ENCODE peak calls at places on chromosome 19, in seven cellular contexts. Q is K562, O is HEK293T, P is WTC11, W is GM12878, V is HCT116, E is H1. U is an unnamed sample.

GRCh38 chr19:47377208-47377701 is 28.1 kb downstream of the DHX34 start:
- DNase-seq in Q (peak), O (no peak), P (no peak), W (no peak), V (no peak), E (no peak), U (no peak)

GRCh38 chr19:2168619-2169424 is 5.1 kb downstream of the DOT1L start:
- DNase-seq in Q (peak), O (peak), P (no peak), W (peak), V (peak), E (no peak), U (peak)

GRCh38 chr19:27745978-27746542 is 1466.9 kb downstream of the UQCRFS1 start:
- DNase-seq in Q (no peak), O (no peak), P (no peak), W (no peak), V (no peak), E (peak), U (no peak)

GRCh38 chr19:38838208-38838985 is 6.8 kb upstream of the ECH1 start:
- DNase-seq in Q (peak), O (no peak), P (no peak), W (no peak), V (peak), E (no peak), U (no peak)

GRCh38 chr19:55258828-55259539 is at the start of gene PPP6R1:
- DNase-seq in Q (peak), O (peak), P (peak), W (peak), V (peak), E (peak), U (peak)

GRCh38 chr19:55809381-55810058 is 22.3 kb downstream of the NLRP11 start:
- DNase-seq in Q (peak), O (peak), P (peak), W (no peak), V (peak), E (peak), U (peak)

GRCh38 chr19:47381653-47382279 is 32.7 kb downstream of the DHX34 start:
- DNase-seq in Q (no peak), O (no peak), P (no peak), W (no peak), V (no peak), E (no peak), U (no peak)

GRCh38 chr19:49231389-49231788 is 73.8 kb downstream of the TRPM4 start:
- DNase-seq in Q (no peak), O (no peak), P (no peak), W (peak), V (no peak), E (no peak), U (no peak)

GRCh38 chr19:58228584-58229254 is at the start of gene ZNF544:
- DNase-seq in Q (peak), O (no peak), P (peak), W (peak), V (peak), E (peak), U (peak)

GRCh38 chr19:51690359-51691121 is 2.6 kb upstream of the SPACA6 start:
- DNase-seq in Q (peak), O (peak), P (peak), W (no peak), V (no peak), E (peak), U (no peak)

GRCh38 chr19:1841209-1841924 is 6.9 kb downstream of the REXO1 start:
- DNase-seq in Q (no peak), O (no peak), P (no peak), W (no peak), V (no peak), E (no peak), U (no peak)

GRCh38 chr19:51652266-51652665 is 5.6 kb upstream of the SIGLEC14 start:
- DNase-seq in Q (no peak), O (no peak), P (no peak), W (no peak), V (no peak), E (no peak), U (no peak)

GRCh38 chr19:29715695-29716581 is 877 bp upstream of the C19orf12 start:
- DNase-seq in Q (no peak), O (no peak), P (no peak), W (no peak), V (no peak), E (no peak), U (peak)

GRCh38 chr19:7254590-7254989 is 39.6 kb downstream of the INSR start:
- DNase-seq in Q (no peak), O (no peak), P (no peak), W (no peak), V (no peak), E (no peak), U (no peak)

GRCh38 chr19:38458991-38459390 is 25.5 kb downstream of the RYR1 start:
- DNase-seq in Q (no peak), O (no peak), P (no peak), W (no peak), V (no peak), E (no peak), U (no peak)

GRCh38 chr19:14089662-14090508 is 666 bp downstream of the SAMD1 start:
- DNase-seq in Q (peak), O (peak), P (peak), W (no peak), V (no peak), E (peak), U (no peak)

GRCh38 chr19:34320277-34320676 is 44.7 kb upstream of the GPI start:
- DNase-seq in Q (no peak), O (no peak), P (no peak), W (no peak), V (no peak), E (no peak), U (no peak)

GRCh38 chr19:40601061-40601973 is at the start of gene LTBP4:
- DNase-seq in Q (peak), O (no peak), P (no peak), W (no peak), V (no peak), E (no peak), U (no peak)

DNA sequence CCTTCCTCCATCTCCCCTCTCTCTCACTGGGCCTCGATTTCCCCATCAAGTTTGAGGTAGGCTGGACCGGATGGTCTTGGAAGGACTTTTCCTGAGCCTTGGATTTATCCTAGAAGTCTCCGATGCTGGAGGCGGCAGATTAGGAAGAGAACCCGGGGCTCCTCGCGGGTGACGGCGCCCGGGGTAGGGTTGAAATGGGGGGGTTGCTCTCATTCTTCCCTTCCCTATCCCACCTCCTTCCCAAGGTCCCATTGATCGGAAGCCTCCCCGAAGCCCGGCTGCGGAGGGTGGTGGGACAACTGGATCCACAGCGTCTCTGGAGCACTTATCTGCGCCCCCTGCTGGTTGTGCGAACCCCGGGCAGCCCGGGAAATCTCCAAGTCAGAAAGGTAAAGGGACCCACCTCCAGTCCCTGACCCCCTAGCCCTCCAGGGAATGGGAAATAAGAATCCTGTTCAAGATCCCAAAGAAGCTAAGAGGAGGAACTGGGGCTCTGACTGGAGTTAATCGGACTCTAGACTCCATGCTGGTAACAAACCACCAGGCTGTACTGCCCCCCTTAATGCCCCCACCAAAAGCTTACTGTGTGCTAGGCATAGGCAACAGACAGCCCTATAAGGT is 812 bp downstream of the QPCTL start:
- DNase-seq in Q (peak), O (peak), P (peak), W (no peak), V (no peak), E (peak), U (peak)
- TF ChIP-seq SP1 in Q (no peak), O (no peak), P (no peak), W (no peak), V (no peak), E (no peak), U (no peak)

DNA sequence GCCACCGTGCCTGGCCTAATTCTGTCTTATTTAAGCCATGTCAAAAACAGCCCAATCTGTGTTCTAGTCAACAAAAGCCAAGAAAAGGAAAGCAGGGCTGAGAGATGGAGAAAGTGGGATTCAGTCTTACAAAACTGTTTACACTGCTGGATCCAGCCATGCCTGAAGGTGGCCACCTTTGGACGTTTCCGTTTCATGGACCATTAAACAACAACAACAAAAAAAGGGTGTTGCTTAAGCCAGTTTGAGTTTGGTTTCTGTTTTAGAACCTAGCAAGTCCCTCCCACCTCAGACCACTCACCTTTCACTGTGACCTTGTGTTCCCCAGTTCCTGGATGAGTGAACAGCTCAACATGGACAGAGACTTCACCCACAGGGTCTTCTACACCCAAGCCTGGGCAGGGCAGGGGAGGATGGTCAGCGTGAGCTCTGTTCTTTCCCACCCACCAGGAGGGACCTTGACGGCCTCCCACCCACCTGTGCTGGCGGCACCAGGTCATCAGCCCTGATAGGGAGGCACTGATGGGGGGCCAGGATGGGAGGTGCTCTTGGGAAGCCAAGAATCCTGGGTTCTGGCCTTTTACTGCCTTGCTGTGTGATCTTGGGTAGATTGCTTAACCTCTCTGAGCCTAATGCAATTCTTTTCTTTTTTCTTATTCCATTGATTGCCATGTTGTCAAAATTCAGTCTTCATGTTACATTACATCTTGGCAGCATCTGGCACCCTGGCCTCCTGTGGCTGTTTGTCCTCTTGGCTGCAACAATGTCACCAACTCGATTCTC is 56.2 kb downstream of the COLGALT1 start:
- DNase-seq in Q (no peak), O (no peak), P (no peak), W (no peak), V (no peak), E (no peak), U (no peak)
- TF ChIP-seq SP1 in Q (no peak), O (no peak), P (no peak), W (no peak), V (no peak), E (no peak), U (no peak)

GRCh38 chr19:45396389-45397260 is 8.2 kb downstream of the PPP1R13L start:
- DNase-seq in Q (peak), O (no peak), P (peak), W (no peak), V (no peak), E (peak), U (no peak)

GRCh38 chr19:45403272-45403671 is 1.6 kb downstream of the PPP1R13L start:
- DNase-seq in Q (no peak), O (no peak), P (no peak), W (no peak), V (no peak), E (no peak), U (no peak)

GRCh38 chr19:45401815-45402468 is 2.9 kb downstream of the PPP1R13L start:
- DNase-seq in Q (no peak), O (no peak), P (no peak), W (no peak), V (no peak), E (no peak), U (no peak)

GRCh38 chr19:45402469-45403070 is 2.3 kb downstream of the PPP1R13L start:
- DNase-seq in Q (peak), O (peak), P (peak), W (no peak), V (no peak), E (peak), U (no peak)

GRCh38 chr19:45400192-45400591 is 4.7 kb downstream of the PPP1R13L start:
- DNase-seq in Q (no peak), O (no peak), P (no peak), W (no peak), V (no peak), E (no peak), U (no peak)
- TF ChIP-seq SP1 in Q (no peak), O (no peak), P (no peak), W (no peak), V (no peak), E (no peak), U (no peak)

GRCh38 chr19:16001481-16002312 is 52.9 kb downstream of the OR10H4 start:
- DNase-seq in Q (no peak), O (no peak), P (no peak), W (peak), V (no peak), E (no peak), U (peak)
- TF ChIP-seq SP1 in Q (no peak), O (no peak), P (no peak), W (no peak), V (no peak), E (no peak), U (no peak)

DNA sequence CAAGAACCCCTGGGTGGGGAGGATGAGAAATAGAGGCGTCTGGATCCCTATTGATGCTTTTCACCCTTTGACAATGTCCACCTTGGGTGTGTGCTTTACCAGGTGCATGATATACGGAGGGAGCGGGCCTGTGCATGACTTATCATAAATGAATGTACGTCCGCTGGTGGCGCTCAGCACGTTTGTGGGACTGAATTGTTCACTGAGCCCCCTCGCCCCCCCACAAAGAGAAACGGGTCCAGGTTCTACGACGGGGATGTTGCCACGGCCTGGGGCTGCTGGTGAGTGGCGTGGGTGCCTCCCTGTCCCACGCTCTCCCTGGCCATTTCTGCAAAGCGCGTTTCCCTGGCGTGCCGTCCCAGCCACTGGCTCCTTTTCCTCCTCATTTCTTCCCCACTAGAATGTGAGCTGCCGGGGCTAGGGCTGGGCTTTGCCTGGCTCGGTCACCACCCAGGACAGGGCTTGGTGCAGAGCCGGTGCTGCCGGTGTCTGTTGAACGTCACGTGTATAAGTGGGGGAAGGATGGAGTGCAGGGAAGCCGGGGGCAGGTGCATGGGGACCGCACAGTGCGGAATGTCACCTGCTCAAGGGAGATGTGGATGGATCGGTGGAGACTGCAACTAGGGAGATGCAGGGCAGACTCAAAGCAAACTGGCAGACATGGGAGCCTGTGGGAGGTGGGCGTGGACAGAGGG is 21.6 kb downstream of the LRRC4B start:
- DNase-seq in Q (no peak), O (no peak), P (no peak), W (no peak), V (no peak), E (no peak), U (no peak)
- TF ChIP-seq SP1 in Q (no peak), O (no peak), P (no peak), W (no peak), V (no peak), E (no peak), U (no peak)

DNA sequence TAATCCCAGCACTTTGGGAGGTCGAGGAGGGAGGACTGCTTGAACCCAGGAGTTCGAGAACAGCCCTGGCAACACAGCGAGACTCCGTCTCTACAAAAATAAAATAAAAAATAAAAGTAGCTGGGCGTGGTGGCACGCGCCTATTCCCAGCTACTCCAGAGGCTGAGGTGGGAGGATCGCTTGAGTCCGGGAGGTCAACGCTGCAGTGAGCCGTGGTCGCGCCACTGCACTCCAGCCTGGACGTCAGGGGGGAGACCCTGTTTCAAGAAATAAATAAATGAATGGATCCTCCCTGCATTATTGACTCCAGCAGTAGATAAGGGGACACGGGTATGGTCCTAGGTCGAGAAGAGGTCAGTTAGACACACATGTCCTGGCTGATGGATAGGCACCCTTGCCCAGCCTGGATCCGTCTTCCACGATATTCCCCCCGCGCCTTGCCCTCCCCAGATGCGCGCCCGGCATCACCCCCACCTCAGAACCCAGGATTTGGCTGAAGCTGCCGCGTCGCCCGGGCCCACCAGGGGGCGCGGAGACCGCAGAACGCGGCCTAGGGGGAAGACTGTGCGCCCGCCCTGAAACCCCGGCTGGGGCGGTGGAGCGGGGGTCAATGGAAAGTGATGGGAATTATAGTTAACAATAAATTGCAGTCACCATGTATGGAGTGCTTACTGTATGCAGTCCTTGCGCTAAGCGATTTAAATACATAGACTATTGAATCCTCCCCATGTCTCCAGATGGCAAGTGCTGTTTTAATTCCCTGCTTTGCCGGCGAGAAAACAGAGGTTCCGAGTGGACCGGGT is 2.1 kb upstream of the HOOK2 start:
- DNase-seq in Q (peak), O (peak), P (peak), W (no peak), V (no peak), E (peak), U (peak)
- TF ChIP-seq SP1 in Q (peak), O (no peak), P (no peak), W (peak), V (no peak), E (no peak), U (no peak)

DNA sequence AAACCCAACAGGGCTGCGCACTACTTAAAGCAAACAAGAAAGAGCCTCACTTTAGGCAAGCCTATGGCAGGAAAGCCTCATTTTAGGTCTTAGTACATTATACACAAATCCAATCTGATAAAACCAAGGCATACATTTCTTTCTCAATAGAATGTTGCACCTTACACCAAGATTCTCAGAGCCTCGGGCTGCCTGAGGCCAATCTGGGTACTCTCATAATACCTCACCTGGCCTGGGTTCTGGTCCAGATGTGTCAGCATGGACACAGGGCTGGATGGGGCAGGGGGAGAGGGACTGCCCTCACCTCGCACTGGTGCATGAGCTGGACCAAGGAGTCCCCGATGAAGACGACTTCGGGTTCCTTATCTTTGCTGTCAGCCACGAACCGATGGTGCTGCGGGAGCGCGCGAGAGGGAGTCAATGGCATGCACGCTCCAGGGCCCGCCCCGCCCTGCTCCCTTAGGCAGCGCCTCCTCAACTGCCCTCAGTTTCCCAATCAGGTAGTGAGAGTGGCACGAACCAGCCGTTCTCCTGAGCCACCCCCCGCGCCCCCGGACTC is at the start of gene PRR19:
- DNase-seq in Q (peak), O (no peak), P (no peak), W (no peak), V (no peak), E (no peak), U (no peak)
- TF ChIP-seq SP1 in Q (no peak), O (no peak), P (no peak), W (no peak), V (no peak), E (no peak), U (no peak)

GRCh38 chr19:18131841-18132596 is 20.9 kb upstream of the PIK3R2 start:
- DNase-seq in Q (peak), O (no peak), P (peak), W (no peak), V (no peak), E (peak), U (no peak)
- TF ChIP-seq SP1 in Q (no peak), O (no peak), P (no peak), W (no peak), V (no peak), E (no peak), U (no peak)

GRCh38 chr19:18660051-18660910 is 23.2 kb upstream of the CRTC1 start:
- DNase-seq in Q (peak), O (no peak), P (no peak), W (no peak), V (no peak), E (no peak), U (no peak)
- TF ChIP-seq SP1 in Q (no peak), O (no peak), P (no peak), W (no peak), V (no peak), E (no peak), U (no peak)